ENCODE peak calls at places on chromosome 12, in eight cellular contexts. One of them, this sample, is unnamed.
A peak's percentile ranks its signal among the peaks of the same experiment; 100 is the strongest.

GRCh38 chr12:4383304-4383865 is 3.9 kb upstream of the FGF23 start:
- DNase-seq in epithelial cell of esophagus: no peak
- DNase-seq in pulmonary artery endothelial cell: no peak
- DNase-seq in smooth muscle cell of the brain vasculature: no peak
- DNase-seq in left kidney: peak; percentile 17
- DNase-seq in stimulated activated CD4-positive, alpha-beta T cell treated with anti-CD3 and anti-CD28 coated beads, Interleukin-1b, Interleukin-23, amount 100 ng/mL, for 1 hour: no peak
- DNase-seq in KBM-7: peak; percentile 80
- DNase-seq in A549: no peak
- DNase-seq in this sample: no peak

GRCh38 chr12:31321565-31322228 is 4.3 kb downstream of the SINHCAF start:
- DNase-seq in epithelial cell of esophagus: no peak
- DNase-seq in pulmonary artery endothelial cell: no peak
- DNase-seq in smooth muscle cell of the brain vasculature: no peak
- DNase-seq in left kidney: no peak
- DNase-seq in stimulated activated CD4-positive, alpha-beta T cell treated with anti-CD3 and anti-CD28 coated beads, Interleukin-1b, Interleukin-23, amount 100 ng/mL, for 1 hour: no peak
- DNase-seq in KBM-7: no peak
- DNase-seq in A549: no peak
- DNase-seq in this sample: no peak

GRCh38 chr12:52543985-52544888 is 8.7 kb downstream of the KRT71 start:
- DNase-seq in epithelial cell of esophagus: no peak
- DNase-seq in pulmonary artery endothelial cell: no peak
- DNase-seq in smooth muscle cell of the brain vasculature: no peak
- DNase-seq in left kidney: no peak
- DNase-seq in stimulated activated CD4-positive, alpha-beta T cell treated with anti-CD3 and anti-CD28 coated beads, Interleukin-1b, Interleukin-23, amount 100 ng/mL, for 1 hour: no peak
- DNase-seq in KBM-7: no peak
- DNase-seq in A549: peak; percentile 21
- DNase-seq in this sample: no peak

GRCh38 chr12:56591111-56591510 is 39.0 kb downstream of the BAZ2A start:
- DNase-seq in epithelial cell of esophagus: no peak
- DNase-seq in pulmonary artery endothelial cell: no peak
- DNase-seq in smooth muscle cell of the brain vasculature: no peak
- DNase-seq in left kidney: peak; percentile 78
- DNase-seq in stimulated activated CD4-positive, alpha-beta T cell treated with anti-CD3 and anti-CD28 coated beads, Interleukin-1b, Interleukin-23, amount 100 ng/mL, for 1 hour: no peak
- DNase-seq in KBM-7: no peak
- DNase-seq in A549: no peak
- DNase-seq in this sample: no peak

GRCh38 chr12:83321971-83322370 is 635.3 kb downstream of the TMTC2 start:
- DNase-seq in epithelial cell of esophagus: no peak
- DNase-seq in pulmonary artery endothelial cell: no peak
- DNase-seq in smooth muscle cell of the brain vasculature: no peak
- DNase-seq in left kidney: no peak
- DNase-seq in stimulated activated CD4-positive, alpha-beta T cell treated with anti-CD3 and anti-CD28 coated beads, Interleukin-1b, Interleukin-23, amount 100 ng/mL, for 1 hour: no peak
- DNase-seq in KBM-7: no peak
- DNase-seq in A549: no peak
- DNase-seq in this sample: no peak

GRCh38 chr12:126747530-126748149 is 1519.3 kb upstream of the TMEM132C start:
- DNase-seq in epithelial cell of esophagus: peak; percentile 19
- DNase-seq in pulmonary artery endothelial cell: no peak
- DNase-seq in smooth muscle cell of the brain vasculature: no peak
- DNase-seq in left kidney: peak; percentile 52
- DNase-seq in stimulated activated CD4-positive, alpha-beta T cell treated with anti-CD3 and anti-CD28 coated beads, Interleukin-1b, Interleukin-23, amount 100 ng/mL, for 1 hour: peak; percentile 46
- DNase-seq in KBM-7: peak; percentile 38
- DNase-seq in A549: peak; percentile 36
- DNase-seq in this sample: no peak

GRCh38 chr12:95848575-95849388 is 10.0 kb upstream of the SNRPF start:
- DNase-seq in epithelial cell of esophagus: peak; percentile 46
- DNase-seq in pulmonary artery endothelial cell: no peak
- DNase-seq in smooth muscle cell of the brain vasculature: no peak
- DNase-seq in left kidney: peak; percentile 73
- DNase-seq in stimulated activated CD4-positive, alpha-beta T cell treated with anti-CD3 and anti-CD28 coated beads, Interleukin-1b, Interleukin-23, amount 100 ng/mL, for 1 hour: no peak
- DNase-seq in KBM-7: peak; percentile 32
- DNase-seq in A549: peak; percentile 55
- DNase-seq in this sample: no peak

GRCh38 chr12:122501489-122501989 is 807 bp upstream of the ZCCHC8 start:
- DNase-seq in epithelial cell of esophagus: no peak
- DNase-seq in pulmonary artery endothelial cell: no peak
- DNase-seq in smooth muscle cell of the brain vasculature: no peak
- DNase-seq in left kidney: no peak
- DNase-seq in stimulated activated CD4-positive, alpha-beta T cell treated with anti-CD3 and anti-CD28 coated beads, Interleukin-1b, Interleukin-23, amount 100 ng/mL, for 1 hour: no peak
- DNase-seq in KBM-7: peak; percentile 74
- DNase-seq in A549: no peak
- DNase-seq in this sample: no peak

GRCh38 chr12:913919-914718 is 35.4 kb downstream of the RAD52 start:
- DNase-seq in epithelial cell of esophagus: peak; percentile 98
- DNase-seq in pulmonary artery endothelial cell: no peak
- DNase-seq in smooth muscle cell of the brain vasculature: no peak
- DNase-seq in left kidney: no peak
- DNase-seq in stimulated activated CD4-positive, alpha-beta T cell treated with anti-CD3 and anti-CD28 coated beads, Interleukin-1b, Interleukin-23, amount 100 ng/mL, for 1 hour: no peak
- DNase-seq in KBM-7: peak; percentile 48
- DNase-seq in A549: no peak
- DNase-seq in this sample: no peak

GRCh38 chr12:29334911-29335310 is 46.1 kb downstream of the ERGIC2 start:
- DNase-seq in epithelial cell of esophagus: peak; percentile 11
- DNase-seq in pulmonary artery endothelial cell: no peak
- DNase-seq in smooth muscle cell of the brain vasculature: no peak
- DNase-seq in left kidney: no peak
- DNase-seq in stimulated activated CD4-positive, alpha-beta T cell treated with anti-CD3 and anti-CD28 coated beads, Interleukin-1b, Interleukin-23, amount 100 ng/mL, for 1 hour: no peak
- DNase-seq in KBM-7: no peak
- DNase-seq in A549: no peak
- DNase-seq in this sample: no peak

GRCh38 chr12:39905152-39905551 is 200.7 kb downstream of the SLC2A13 start:
- DNase-seq in epithelial cell of esophagus: no peak
- DNase-seq in pulmonary artery endothelial cell: no peak
- DNase-seq in smooth muscle cell of the brain vasculature: no peak
- DNase-seq in left kidney: peak; percentile 9
- DNase-seq in stimulated activated CD4-positive, alpha-beta T cell treated with anti-CD3 and anti-CD28 coated beads, Interleukin-1b, Interleukin-23, amount 100 ng/mL, for 1 hour: no peak
- DNase-seq in KBM-7: no peak
- DNase-seq in A549: no peak
- DNase-seq in this sample: no peak

GRCh38 chr12:13595536-13596450 is 385.6 kb downstream of the GRIN2B start:
- DNase-seq in epithelial cell of esophagus: peak; percentile 4
- DNase-seq in pulmonary artery endothelial cell: no peak
- DNase-seq in smooth muscle cell of the brain vasculature: no peak
- DNase-seq in left kidney: peak; percentile 24
- DNase-seq in stimulated activated CD4-positive, alpha-beta T cell treated with anti-CD3 and anti-CD28 coated beads, Interleukin-1b, Interleukin-23, amount 100 ng/mL, for 1 hour: no peak
- DNase-seq in KBM-7: no peak
- DNase-seq in A549: no peak
- DNase-seq in this sample: no peak

GRCh38 chr12:128007250-128007649 is 259.7 kb upstream of the TMEM132C start:
- DNase-seq in epithelial cell of esophagus: no peak
- DNase-seq in pulmonary artery endothelial cell: no peak
- DNase-seq in smooth muscle cell of the brain vasculature: no peak
- DNase-seq in left kidney: no peak
- DNase-seq in stimulated activated CD4-positive, alpha-beta T cell treated with anti-CD3 and anti-CD28 coated beads, Interleukin-1b, Interleukin-23, amount 100 ng/mL, for 1 hour: no peak
- DNase-seq in KBM-7: no peak
- DNase-seq in A549: no peak
- DNase-seq in this sample: no peak

GRCh38 chr12:62792526-62792925 is 142.4 kb downstream of the PPM1H start:
- DNase-seq in epithelial cell of esophagus: no peak
- DNase-seq in pulmonary artery endothelial cell: no peak
- DNase-seq in smooth muscle cell of the brain vasculature: no peak
- DNase-seq in left kidney: no peak
- DNase-seq in stimulated activated CD4-positive, alpha-beta T cell treated with anti-CD3 and anti-CD28 coated beads, Interleukin-1b, Interleukin-23, amount 100 ng/mL, for 1 hour: no peak
- DNase-seq in KBM-7: no peak
- DNase-seq in A549: no peak
- DNase-seq in this sample: no peak

GRCh38 chr12:15546102-15546701 is 223.9 kb downstream of the PTPRO start:
- DNase-seq in epithelial cell of esophagus: no peak
- DNase-seq in pulmonary artery endothelial cell: no peak
- DNase-seq in smooth muscle cell of the brain vasculature: no peak
- DNase-seq in left kidney: no peak
- DNase-seq in stimulated activated CD4-positive, alpha-beta T cell treated with anti-CD3 and anti-CD28 coated beads, Interleukin-1b, Interleukin-23, amount 100 ng/mL, for 1 hour: no peak
- DNase-seq in KBM-7: peak; percentile 63
- DNase-seq in A549: no peak
- DNase-seq in this sample: no peak

GRCh38 chr12:2137707-2138106 is 84.9 kb downstream of the CACNA1C start:
- DNase-seq in epithelial cell of esophagus: no peak
- DNase-seq in pulmonary artery endothelial cell: no peak
- DNase-seq in smooth muscle cell of the brain vasculature: no peak
- DNase-seq in left kidney: no peak
- DNase-seq in stimulated activated CD4-positive, alpha-beta T cell treated with anti-CD3 and anti-CD28 coated beads, Interleukin-1b, Interleukin-23, amount 100 ng/mL, for 1 hour: no peak
- DNase-seq in KBM-7: no peak
- DNase-seq in A549: no peak
- DNase-seq in this sample: no peak

GRCh38 chr12:128652136-128652751 is 171.5 kb downstream of the SLC15A4 start:
- DNase-seq in epithelial cell of esophagus: no peak
- DNase-seq in pulmonary artery endothelial cell: no peak
- DNase-seq in smooth muscle cell of the brain vasculature: no peak
- DNase-seq in left kidney: no peak
- DNase-seq in stimulated activated CD4-positive, alpha-beta T cell treated with anti-CD3 and anti-CD28 coated beads, Interleukin-1b, Interleukin-23, amount 100 ng/mL, for 1 hour: no peak
- DNase-seq in KBM-7: no peak
- DNase-seq in A549: no peak
- DNase-seq in this sample: no peak

GRCh38 chr12:54723653-54724256 is 75.6 kb upstream of the DCD start:
- DNase-seq in epithelial cell of esophagus: peak; percentile 37
- DNase-seq in pulmonary artery endothelial cell: no peak
- DNase-seq in smooth muscle cell of the brain vasculature: no peak
- DNase-seq in left kidney: peak; percentile 50
- DNase-seq in stimulated activated CD4-positive, alpha-beta T cell treated with anti-CD3 and anti-CD28 coated beads, Interleukin-1b, Interleukin-23, amount 100 ng/mL, for 1 hour: no peak
- DNase-seq in KBM-7: peak; percentile 67
- DNase-seq in A549: no peak
- DNase-seq in this sample: no peak

GRCh38 chr12:2160043-2160442 is 107.3 kb downstream of the CACNA1C start:
- DNase-seq in epithelial cell of esophagus: no peak
- DNase-seq in pulmonary artery endothelial cell: no peak
- DNase-seq in smooth muscle cell of the brain vasculature: no peak
- DNase-seq in left kidney: no peak
- DNase-seq in stimulated activated CD4-positive, alpha-beta T cell treated with anti-CD3 and anti-CD28 coated beads, Interleukin-1b, Interleukin-23, amount 100 ng/mL, for 1 hour: no peak
- DNase-seq in KBM-7: no peak
- DNase-seq in A549: no peak
- DNase-seq in this sample: no peak

GRCh38 chr12:74537126-74537706 is 419 bp upstream of the ATXN7L3B start:
- DNase-seq in epithelial cell of esophagus: peak; percentile 59
- DNase-seq in pulmonary artery endothelial cell: no peak
- DNase-seq in smooth muscle cell of the brain vasculature: peak; percentile 12
- DNase-seq in left kidney: peak; percentile 72
- DNase-seq in stimulated activated CD4-positive, alpha-beta T cell treated with anti-CD3 and anti-CD28 coated beads, Interleukin-1b, Interleukin-23, amount 100 ng/mL, for 1 hour: no peak
- DNase-seq in KBM-7: peak; percentile 72
- DNase-seq in A549: peak; percentile 56
- DNase-seq in this sample: peak; percentile 64

GRCh38 chr12:50984899-50985298 is 32.6 kb downstream of the HIGD1C start:
- DNase-seq in epithelial cell of esophagus: peak; percentile 34
- DNase-seq in pulmonary artery endothelial cell: no peak
- DNase-seq in smooth muscle cell of the brain vasculature: no peak
- DNase-seq in left kidney: no peak
- DNase-seq in stimulated activated CD4-positive, alpha-beta T cell treated with anti-CD3 and anti-CD28 coated beads, Interleukin-1b, Interleukin-23, amount 100 ng/mL, for 1 hour: no peak
- DNase-seq in KBM-7: no peak
- DNase-seq in A549: no peak
- DNase-seq in this sample: no peak

GRCh38 chr12:19542606-19543005 is 103.3 kb downstream of the AEBP2 start:
- DNase-seq in epithelial cell of esophagus: no peak
- DNase-seq in pulmonary artery endothelial cell: no peak
- DNase-seq in smooth muscle cell of the brain vasculature: no peak
- DNase-seq in left kidney: no peak
- DNase-seq in stimulated activated CD4-positive, alpha-beta T cell treated with anti-CD3 and anti-CD28 coated beads, Interleukin-1b, Interleukin-23, amount 100 ng/mL, for 1 hour: no peak
- DNase-seq in KBM-7: no peak
- DNase-seq in A549: no peak
- DNase-seq in this sample: no peak

GRCh38 chr12:105674871-105675699 is 344.6 kb downstream of the C12orf75 start:
- DNase-seq in epithelial cell of esophagus: no peak
- DNase-seq in pulmonary artery endothelial cell: no peak
- DNase-seq in smooth muscle cell of the brain vasculature: peak; percentile 26
- DNase-seq in left kidney: no peak
- DNase-seq in stimulated activated CD4-positive, alpha-beta T cell treated with anti-CD3 and anti-CD28 coated beads, Interleukin-1b, Interleukin-23, amount 100 ng/mL, for 1 hour: no peak
- DNase-seq in KBM-7: no peak
- DNase-seq in A549: no peak
- DNase-seq in this sample: no peak

GRCh38 chr12:18690653-18691052 is 47.2 kb downstream of the PLCZ1 start:
- DNase-seq in epithelial cell of esophagus: peak; percentile 99
- DNase-seq in pulmonary artery endothelial cell: no peak
- DNase-seq in smooth muscle cell of the brain vasculature: no peak
- DNase-seq in left kidney: no peak
- DNase-seq in stimulated activated CD4-positive, alpha-beta T cell treated with anti-CD3 and anti-CD28 coated beads, Interleukin-1b, Interleukin-23, amount 100 ng/mL, for 1 hour: no peak
- DNase-seq in KBM-7: no peak
- DNase-seq in A549: peak; percentile 6
- DNase-seq in this sample: no peak

GRCh38 chr12:1836854-1837411 is 16.6 kb downstream of the LRTM2 start:
- DNase-seq in epithelial cell of esophagus: no peak
- DNase-seq in pulmonary artery endothelial cell: no peak
- DNase-seq in smooth muscle cell of the brain vasculature: no peak
- DNase-seq in left kidney: peak; percentile 90
- DNase-seq in stimulated activated CD4-positive, alpha-beta T cell treated with anti-CD3 and anti-CD28 coated beads, Interleukin-1b, Interleukin-23, amount 100 ng/mL, for 1 hour: no peak
- DNase-seq in KBM-7: no peak
- DNase-seq in A549: no peak
- DNase-seq in this sample: no peak

GRCh38 chr12:114166360-114166759 is 200.2 kb upstream of the RBM19 start:
- DNase-seq in epithelial cell of esophagus: no peak
- DNase-seq in pulmonary artery endothelial cell: no peak
- DNase-seq in smooth muscle cell of the brain vasculature: no peak
- DNase-seq in left kidney: peak; percentile 84
- DNase-seq in stimulated activated CD4-positive, alpha-beta T cell treated with anti-CD3 and anti-CD28 coated beads, Interleukin-1b, Interleukin-23, amount 100 ng/mL, for 1 hour: no peak
- DNase-seq in KBM-7: peak; percentile 30
- DNase-seq in A549: peak; percentile 22
- DNase-seq in this sample: no peak

GRCh38 chr12:44459569-44459968 is 416.5 kb downstream of the NELL2 start:
- DNase-seq in epithelial cell of esophagus: peak; percentile 7
- DNase-seq in pulmonary artery endothelial cell: no peak
- DNase-seq in smooth muscle cell of the brain vasculature: no peak
- DNase-seq in left kidney: no peak
- DNase-seq in stimulated activated CD4-positive, alpha-beta T cell treated with anti-CD3 and anti-CD28 coated beads, Interleukin-1b, Interleukin-23, amount 100 ng/mL, for 1 hour: no peak
- DNase-seq in KBM-7: no peak
- DNase-seq in A549: no peak
- DNase-seq in this sample: no peak

This sample was measured in Panc1.